ENCODE peak calls at places on chromosomes 12 and 14, in seven cellular contexts. L is aorta, W is left ventricle myocardium inferior, F is hepatocyte, C is body of pancreas, U is A673, E is OCI-LY7. G is an unnamed sample.
A peak's percentile ranks its signal among the peaks of the same experiment; 100 is the strongest.

GRCh38 chr12:54082402-54082892 is 28.8 kb downstream of the HOXC4 start:
- DNase-seq in L (no peak), W (no peak), F (peak; percentile 73), C (peak; percentile 16), U (peak; percentile 45), E (peak; percentile 39), G (no peak)

GRCh38 chr12:71872401-71872800 is 32.8 kb downstream of the TBC1D15 start:
- DNase-seq in L (no peak), W (no peak), F (no peak), C (no peak), U (no peak), E (no peak), G (no peak)

GRCh38 chr12:121628536-121628935 is 2.2 kb downstream of the ORAI1 start:
- DNase-seq in L (no peak), W (no peak), F (no peak), C (no peak), U (no peak), E (peak; percentile 43), G (no peak)

GRCh38 chr12:131076277-131076676 is 122.6 kb downstream of the ADGRD1 start:
- DNase-seq in L (peak; percentile 45), W (no peak), F (no peak), C (no peak), U (no peak), E (no peak), G (no peak)

GRCh38 chr12:88187571-88187970 is 45.5 kb downstream of the TMTC3 start:
- DNase-seq in L (no peak), W (no peak), F (no peak), C (no peak), U (no peak), E (no peak), G (no peak)

GRCh38 chr12:48592591-48593086 is 22.8 kb upstream of the LALBA start:
- DNase-seq in L (no peak), W (no peak), F (no peak), C (no peak), U (no peak), E (no peak), G (no peak)

GRCh38 chr12:47408171-47408871 is 297.5 kb downstream of the RPAP3 start:
- DNase-seq in L (no peak), W (no peak), F (peak; percentile 21), C (peak; percentile 60), U (no peak), E (peak; percentile 81), G (no peak)

GRCh38 chr14:70663707-70664179 is 22.0 kb downstream of the TTC9 start:
- DNase-seq in L (no peak), W (no peak), F (no peak), C (peak; percentile 22), U (no peak), E (peak; percentile 48), G (no peak)

GRCh38 chr12:116298578-116298977 is 21.1 kb upstream of the MED13L start:
- DNase-seq in L (no peak), W (no peak), F (no peak), C (no peak), U (no peak), E (no peak), G (no peak)

GRCh38 chr14:85599939-85600338 is 70.0 kb downstream of the FLRT2 start:
- DNase-seq in L (no peak), W (no peak), F (peak; percentile 22), C (no peak), U (peak; percentile 66), E (no peak), G (no peak)

GRCh38 chr14:81562818-81563217 is 29.2 kb upstream of the SEL1L start:
- DNase-seq in L (no peak), W (no peak), F (no peak), C (no peak), U (no peak), E (no peak), G (no peak)

GRCh38 chr12:104793280-104793679 is 164.8 kb downstream of the SLC41A2 start:
- DNase-seq in L (no peak), W (no peak), F (no peak), C (peak; percentile 29), U (no peak), E (no peak), G (peak; percentile 57)

GRCh38 chr14:61769893-61770292 is 7.7 kb downstream of the SNAPC1 start:
- DNase-seq in L (no peak), W (no peak), F (no peak), C (no peak), U (no peak), E (no peak), G (no peak)

GRCh38 chr14:32330356-32331226 is 1.5 kb downstream of the AKAP6 start:
- DNase-seq in L (no peak), W (no peak), F (no peak), C (no peak), U (no peak), E (no peak), G (peak; percentile 40)

GRCh38 chr12:18595406-18595805 is 142.4 kb downstream of the PLCZ1 start:
- DNase-seq in L (no peak), W (no peak), F (no peak), C (no peak), U (no peak), E (no peak), G (no peak)

GRCh38 chr12:22598763-22599161 is 26.2 kb upstream of the ETNK1 start:
- DNase-seq in L (no peak), W (no peak), F (peak; percentile 17), C (no peak), U (no peak), E (no peak), G (no peak)

GRCh38 chr14:23114669-23115491 is 4.2 kb downstream of the CEBPE start:
- DNase-seq in L (peak; percentile 85), W (no peak), F (peak; percentile 40), C (no peak), U (peak; percentile 32), E (no peak), G (peak; percentile 73)

GRCh38 chr14:36313898-36314297 is 6.5 kb downstream of the MBIP start:
- DNase-seq in L (no peak), W (no peak), F (no peak), C (no peak), U (peak; percentile 12), E (no peak), G (no peak)

GRCh38 chr12:110744176-110744575 is 1.5 kb upstream of the PPP1CC start:
- DNase-seq in L (peak; percentile 73), W (no peak), F (no peak), C (peak; percentile 41), U (no peak), E (no peak), G (no peak)

GRCh38 chr14:34713681-34714319 is 593 bp downstream of the CFL2 start:
- DNase-seq in L (peak; percentile 79), W (peak; percentile 22), F (peak; percentile 69), C (peak; percentile 33), U (peak; percentile 40), E (peak; percentile 47), G (peak; percentile 18)

GRCh38 chr14:89955022-89955414 is 488 bp upstream of the EFCAB11 start:
- DNase-seq in L (no peak), W (no peak), F (peak; percentile 31), C (no peak), U (no peak), E (no peak), G (no peak)

GRCh38 chr12:24393105-24393504 is 443.6 kb upstream of the SOX5 start:
- DNase-seq in L (no peak), W (no peak), F (no peak), C (no peak), U (no peak), E (no peak), G (no peak)

GRCh38 chr14:105533811-105534498 is 7.6 kb downstream of the TMEM121 start:
- DNase-seq in L (peak; percentile 26), W (no peak), F (no peak), C (no peak), U (no peak), E (no peak), G (no peak)

GRCh38 chr12:65649126-65649525 is 175.2 kb upstream of the HMGA2 start:
- DNase-seq in L (no peak), W (no peak), F (no peak), C (no peak), U (peak; percentile 92), E (no peak), G (no peak)

GRCh38 chr12:10720974-10721565 is 2.1 kb downstream of the YBX3 start:
- DNase-seq in L (no peak), W (no peak), F (no peak), C (no peak), U (peak; percentile 13), E (no peak), G (no peak)

GRCh38 chr14:91424813-91425719 is 7.4 kb upstream of the CCDC88C start:
- DNase-seq in L (no peak), W (no peak), F (peak; percentile 9), C (no peak), U (no peak), E (no peak), G (no peak)

GRCh38 chr14:72553656-72554055 is 340.2 kb downstream of the DPF3 start:
- DNase-seq in L (peak; percentile 21), W (no peak), F (no peak), C (no peak), U (no peak), E (no peak), G (no peak)
- H3K27ac ChIP-seq in L (no peak overlapping the region), W (no peak overlapping the region), F (no peak overlapping the region), C (no peak overlapping the region), U (no peak overlapping the region), E (no peak overlapping the region), G (no peak overlapping the region)

GRCh38 chr14:52352546-52352945 is 38.4 kb downstream of the PTGER2 start:
- DNase-seq in L (no peak), W (no peak), F (no peak), C (no peak), U (no peak), E (no peak), G (no peak)
- H3K4me1 ChIP-seq in L (no peaks in the 10 kb centered on the region), W (peaks cover 17% of the 10 kb centered on the region), F (peaks cover 29% of the 10 kb centered on the region), C (peaks cover 6% of the 10 kb centered on the region), U (peaks cover 3% of the 10 kb centered on the region), E (no peaks in the 10 kb centered on the region), G (peaks cover 66% of the 10 kb centered on the region)

GRCh38 chr14:95238674-95239313 is 80.9 kb downstream of the CLMN start:
- DNase-seq in L (no peak), W (no peak), F (no peak), C (no peak), U (no peak), E (no peak), G (peak; percentile 57)
- H3K27ac ChIP-seq in L (no peak overlapping the region), W (peak overlapping the region; percentile 40), F (no peak overlapping the region), C (no peak overlapping the region), U (no peak overlapping the region), E (no peak overlapping the region), G (peak overlapping the region; percentile 58)

DNA sequence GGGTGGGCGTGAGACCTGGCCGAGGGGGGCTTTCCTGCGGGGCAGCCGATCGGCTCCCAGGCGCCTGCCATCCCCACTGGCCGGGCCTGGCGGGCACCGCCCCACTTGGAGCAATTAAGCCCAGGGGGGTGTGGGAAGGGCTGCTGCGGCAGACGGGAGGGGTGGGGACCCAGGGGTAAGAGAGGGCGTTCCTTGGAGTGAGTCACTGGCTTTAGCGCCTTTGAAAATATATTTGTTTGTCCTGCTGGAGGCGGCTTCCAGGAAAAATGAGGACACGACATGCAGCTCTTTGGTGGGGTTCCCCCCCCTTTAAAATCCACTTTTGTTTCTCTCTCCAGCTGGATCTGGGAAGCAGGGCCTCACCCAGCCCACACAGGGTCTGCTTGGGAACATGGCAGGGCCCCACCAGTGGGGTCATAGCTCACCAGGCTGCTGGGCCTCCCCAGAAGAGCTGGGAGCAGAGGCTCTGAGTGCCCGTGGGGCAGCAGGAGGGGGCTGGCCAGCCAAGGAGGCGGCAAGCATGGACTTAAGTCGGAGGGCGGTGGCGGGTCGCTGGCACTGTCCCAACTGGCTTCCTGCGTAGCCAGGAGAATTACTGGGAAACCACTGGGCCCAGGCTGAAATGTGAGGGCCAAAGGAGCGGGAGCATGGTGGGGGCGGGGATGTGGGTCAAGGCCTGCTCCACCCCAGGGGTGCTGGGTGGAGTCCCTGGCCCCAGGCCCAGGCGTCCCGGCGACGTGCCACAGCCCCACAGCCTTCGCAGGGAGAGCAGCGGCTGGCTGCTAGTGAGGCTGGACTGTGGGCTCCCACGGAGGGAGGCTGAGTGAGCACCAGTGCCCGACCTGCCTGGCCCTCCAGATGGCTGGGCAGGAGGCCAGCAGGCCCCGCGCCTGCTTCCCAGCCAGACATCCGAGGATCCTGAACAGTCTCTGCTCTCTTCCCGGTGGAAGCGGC is 128.0 kb downstream of the RFLNA start:
- DNase-seq in L (peak; percentile 97), W (peak; percentile 95), F (peak; percentile 89), C (peak; percentile 78), U (peak; percentile 81), E (no peak), G (peak; percentile 91)
- H3K4me1 ChIP-seq in L (no peaks in the 10 kb centered on the region), W (peaks cover 77% of the 10 kb centered on the region), F (peaks cover 19% of the 10 kb centered on the region), C (peaks cover 32% of the 10 kb centered on the region), U (peaks cover 23% of the 10 kb centered on the region), E (no peaks in the 10 kb centered on the region), G (peaks cover 37% of the 10 kb centered on the region)

G was measured in SJCRH30.